ENCODE peak calls at places on chromosomes 7 and 10, in eight cellular contexts. One of them, this sample, is unnamed.
A peak's percentile ranks its signal among the peaks of the same experiment; 100 is the strongest.

GRCh38 chr10:123995461-123996131 is 97.8 kb downstream of the CHST15 start:
- DNase-seq in HTR-8/SVneo: peak; percentile 53
- DNase-seq in Calu3: peak; percentile 70
- DNase-seq in posterior vena cava: peak; percentile 85
- DNase-seq in glutamatergic neuron: peak; percentile 82
- DNase-seq in RPMI8226: peak; percentile 59
- DNase-seq in stimulated activated CD8-positive, alpha-beta memory T cell treated with anti-CD3 and anti-CD28 coated beads, Interleukin-15, amount 100 ng/mL, for 24 hours: no peak
- DNase-seq in HCEC 1CT: peak; percentile 15
- DNase-seq in this sample: peak; percentile 58

GRCh38 chr10:33734393-33735110 is 400.1 kb upstream of the NRP1 start:
- DNase-seq in HTR-8/SVneo: peak; percentile 24
- DNase-seq in Calu3: no peak
- DNase-seq in posterior vena cava: no peak
- DNase-seq in glutamatergic neuron: no peak
- DNase-seq in RPMI8226: peak; percentile 54
- DNase-seq in stimulated activated CD8-positive, alpha-beta memory T cell treated with anti-CD3 and anti-CD28 coated beads, Interleukin-15, amount 100 ng/mL, for 24 hours: no peak
- DNase-seq in HCEC 1CT: peak; percentile 56
- DNase-seq in this sample: no peak

GRCh38 chr7:102992820-102993531 is 80.2 kb downstream of the LRRC17 start:
- DNase-seq in HTR-8/SVneo: no peak
- DNase-seq in Calu3: peak; percentile 18
- DNase-seq in posterior vena cava: no peak
- DNase-seq in glutamatergic neuron: no peak
- DNase-seq in RPMI8226: no peak
- DNase-seq in stimulated activated CD8-positive, alpha-beta memory T cell treated with anti-CD3 and anti-CD28 coated beads, Interleukin-15, amount 100 ng/mL, for 24 hours: no peak
- DNase-seq in HCEC 1CT: peak; percentile 49
- DNase-seq in this sample: peak; percentile 82

GRCh38 chr7:27129729-27130539 is 623 bp downstream of the HOXA4 start:
- DNase-seq in HTR-8/SVneo: no peak
- DNase-seq in Calu3: no peak
- DNase-seq in posterior vena cava: no peak
- DNase-seq in glutamatergic neuron: no peak
- DNase-seq in RPMI8226: no peak
- DNase-seq in stimulated activated CD8-positive, alpha-beta memory T cell treated with anti-CD3 and anti-CD28 coated beads, Interleukin-15, amount 100 ng/mL, for 24 hours: no peak
- DNase-seq in HCEC 1CT: peak; percentile 51
- DNase-seq in this sample: no peak

GRCh38 chr7:125636320-125636962 is 706.8 kb upstream of the POT1 start:
- DNase-seq in HTR-8/SVneo: no peak
- DNase-seq in Calu3: no peak
- DNase-seq in posterior vena cava: no peak
- DNase-seq in glutamatergic neuron: no peak
- DNase-seq in RPMI8226: no peak
- DNase-seq in stimulated activated CD8-positive, alpha-beta memory T cell treated with anti-CD3 and anti-CD28 coated beads, Interleukin-15, amount 100 ng/mL, for 24 hours: no peak
- DNase-seq in HCEC 1CT: no peak
- DNase-seq in this sample: no peak

GRCh38 chr10:94666391-94667102 is 17.0 kb upstream of the CYP2C18 start:
- DNase-seq in HTR-8/SVneo: no peak
- DNase-seq in Calu3: no peak
- DNase-seq in posterior vena cava: no peak
- DNase-seq in glutamatergic neuron: no peak
- DNase-seq in RPMI8226: no peak
- DNase-seq in stimulated activated CD8-positive, alpha-beta memory T cell treated with anti-CD3 and anti-CD28 coated beads, Interleukin-15, amount 100 ng/mL, for 24 hours: no peak
- DNase-seq in HCEC 1CT: no peak
- DNase-seq in this sample: no peak

GRCh38 chr10:68406815-68407585 is at the start of gene RUFY2:
- DNase-seq in HTR-8/SVneo: peak; percentile 80
- DNase-seq in Calu3: peak; percentile 93
- DNase-seq in posterior vena cava: peak; percentile 94
- DNase-seq in glutamatergic neuron: peak; percentile 89
- DNase-seq in RPMI8226: peak; percentile 78
- DNase-seq in stimulated activated CD8-positive, alpha-beta memory T cell treated with anti-CD3 and anti-CD28 coated beads, Interleukin-15, amount 100 ng/mL, for 24 hours: peak; percentile 71
- DNase-seq in HCEC 1CT: peak; percentile 71
- DNase-seq in this sample: peak; percentile 79

GRCh38 chr7:74325230-74325565 is 36.0 kb downstream of the CLIP2 start:
- DNase-seq in HTR-8/SVneo: no peak
- DNase-seq in Calu3: no peak
- DNase-seq in posterior vena cava: no peak
- DNase-seq in glutamatergic neuron: no peak
- DNase-seq in RPMI8226: no peak
- DNase-seq in stimulated activated CD8-positive, alpha-beta memory T cell treated with anti-CD3 and anti-CD28 coated beads, Interleukin-15, amount 100 ng/mL, for 24 hours: no peak
- DNase-seq in HCEC 1CT: no peak
- DNase-seq in this sample: no peak

GRCh38 chr7:155227004-155227787 is 70.5 kb upstream of the INSIG1 start:
- DNase-seq in HTR-8/SVneo: no peak
- DNase-seq in Calu3: no peak
- DNase-seq in posterior vena cava: peak; percentile 48
- DNase-seq in glutamatergic neuron: no peak
- DNase-seq in RPMI8226: no peak
- DNase-seq in stimulated activated CD8-positive, alpha-beta memory T cell treated with anti-CD3 and anti-CD28 coated beads, Interleukin-15, amount 100 ng/mL, for 24 hours: no peak
- DNase-seq in HCEC 1CT: no peak
- DNase-seq in this sample: no peak

GRCh38 chr10:132547421-132547861 is 9.9 kb downstream of the INPP5A start:
- DNase-seq in HTR-8/SVneo: no peak
- DNase-seq in Calu3: no peak
- DNase-seq in posterior vena cava: peak; percentile 73
- DNase-seq in glutamatergic neuron: no peak
- DNase-seq in RPMI8226: no peak
- DNase-seq in stimulated activated CD8-positive, alpha-beta memory T cell treated with anti-CD3 and anti-CD28 coated beads, Interleukin-15, amount 100 ng/mL, for 24 hours: no peak
- DNase-seq in HCEC 1CT: no peak
- DNase-seq in this sample: no peak

GRCh38 chr7:76216683-76217082 is 15.0 kb downstream of the SRRM3 start:
- DNase-seq in HTR-8/SVneo: no peak
- DNase-seq in Calu3: no peak
- DNase-seq in posterior vena cava: no peak
- DNase-seq in glutamatergic neuron: peak; percentile 83
- DNase-seq in RPMI8226: no peak
- DNase-seq in stimulated activated CD8-positive, alpha-beta memory T cell treated with anti-CD3 and anti-CD28 coated beads, Interleukin-15, amount 100 ng/mL, for 24 hours: no peak
- DNase-seq in HCEC 1CT: no peak
- DNase-seq in this sample: no peak

GRCh38 chr10:132910186-132910880 is 32.0 kb downstream of the CFAP46 start:
- DNase-seq in HTR-8/SVneo: no peak
- DNase-seq in Calu3: no peak
- DNase-seq in posterior vena cava: peak; percentile 55
- DNase-seq in glutamatergic neuron: no peak
- DNase-seq in RPMI8226: no peak
- DNase-seq in stimulated activated CD8-positive, alpha-beta memory T cell treated with anti-CD3 and anti-CD28 coated beads, Interleukin-15, amount 100 ng/mL, for 24 hours: no peak
- DNase-seq in HCEC 1CT: no peak
- DNase-seq in this sample: no peak

GRCh38 chr7:153939654-153940053 is 112.5 kb upstream of the DPP6 start:
- DNase-seq in HTR-8/SVneo: no peak
- DNase-seq in Calu3: no peak
- DNase-seq in posterior vena cava: no peak
- DNase-seq in glutamatergic neuron: no peak
- DNase-seq in RPMI8226: no peak
- DNase-seq in stimulated activated CD8-positive, alpha-beta memory T cell treated with anti-CD3 and anti-CD28 coated beads, Interleukin-15, amount 100 ng/mL, for 24 hours: no peak
- DNase-seq in HCEC 1CT: no peak
- DNase-seq in this sample: no peak

GRCh38 chr7:26101471-26102151 is 50.4 kb upstream of the NFE2L3 start:
- DNase-seq in HTR-8/SVneo: no peak
- DNase-seq in Calu3: no peak
- DNase-seq in posterior vena cava: no peak
- DNase-seq in glutamatergic neuron: peak; percentile 25
- DNase-seq in RPMI8226: peak; percentile 60
- DNase-seq in stimulated activated CD8-positive, alpha-beta memory T cell treated with anti-CD3 and anti-CD28 coated beads, Interleukin-15, amount 100 ng/mL, for 24 hours: no peak
- DNase-seq in HCEC 1CT: no peak
- DNase-seq in this sample: no peak

GRCh38 chr7:157714166-157715070 is 377.6 kb downstream of the DNAJB6 start:
- DNase-seq in HTR-8/SVneo: no peak
- DNase-seq in Calu3: no peak
- DNase-seq in posterior vena cava: peak; percentile 67
- DNase-seq in glutamatergic neuron: no peak
- DNase-seq in RPMI8226: no peak
- DNase-seq in stimulated activated CD8-positive, alpha-beta memory T cell treated with anti-CD3 and anti-CD28 coated beads, Interleukin-15, amount 100 ng/mL, for 24 hours: no peak
- DNase-seq in HCEC 1CT: no peak
- DNase-seq in this sample: no peak

GRCh38 chr7:99601656-99602310 is 3.7 kb downstream of the TMEM225B start:
- DNase-seq in HTR-8/SVneo: no peak
- DNase-seq in Calu3: no peak
- DNase-seq in posterior vena cava: no peak
- DNase-seq in glutamatergic neuron: no peak
- DNase-seq in RPMI8226: no peak
- DNase-seq in stimulated activated CD8-positive, alpha-beta memory T cell treated with anti-CD3 and anti-CD28 coated beads, Interleukin-15, amount 100 ng/mL, for 24 hours: no peak
- DNase-seq in HCEC 1CT: no peak
- DNase-seq in this sample: no peak

GRCh38 chr10:127302343-127302742 is 106.0 kb upstream of the INSYN2A start:
- DNase-seq in HTR-8/SVneo: no peak
- DNase-seq in Calu3: no peak
- DNase-seq in posterior vena cava: no peak
- DNase-seq in glutamatergic neuron: no peak
- DNase-seq in RPMI8226: no peak
- DNase-seq in stimulated activated CD8-positive, alpha-beta memory T cell treated with anti-CD3 and anti-CD28 coated beads, Interleukin-15, amount 100 ng/mL, for 24 hours: no peak
- DNase-seq in HCEC 1CT: no peak
- DNase-seq in this sample: no peak

GRCh38 chr10:99459217-99459616 is 28.8 kb upstream of the GOT1 start:
- DNase-seq in HTR-8/SVneo: no peak
- DNase-seq in Calu3: no peak
- DNase-seq in posterior vena cava: no peak
- DNase-seq in glutamatergic neuron: no peak
- DNase-seq in RPMI8226: no peak
- DNase-seq in stimulated activated CD8-positive, alpha-beta memory T cell treated with anti-CD3 and anti-CD28 coated beads, Interleukin-15, amount 100 ng/mL, for 24 hours: no peak
- DNase-seq in HCEC 1CT: no peak
- DNase-seq in this sample: no peak

GRCh38 chr10:59907537-59907917 is 1.2 kb upstream of the CCDC6 start:
- DNase-seq in HTR-8/SVneo: no peak
- DNase-seq in Calu3: no peak
- DNase-seq in posterior vena cava: no peak
- DNase-seq in glutamatergic neuron: no peak
- DNase-seq in RPMI8226: no peak
- DNase-seq in stimulated activated CD8-positive, alpha-beta memory T cell treated with anti-CD3 and anti-CD28 coated beads, Interleukin-15, amount 100 ng/mL, for 24 hours: no peak
- DNase-seq in HCEC 1CT: no peak
- DNase-seq in this sample: no peak

GRCh38 chr10:75229961-75230360 is 5.8 kb downstream of the COMTD1 start:
- DNase-seq in HTR-8/SVneo: no peak
- DNase-seq in Calu3: no peak
- DNase-seq in posterior vena cava: no peak
- DNase-seq in glutamatergic neuron: no peak
- DNase-seq in RPMI8226: no peak
- DNase-seq in stimulated activated CD8-positive, alpha-beta memory T cell treated with anti-CD3 and anti-CD28 coated beads, Interleukin-15, amount 100 ng/mL, for 24 hours: no peak
- DNase-seq in HCEC 1CT: peak; percentile 52
- DNase-seq in this sample: peak; percentile 59